ENCODE peak calls at places on chromosomes 3 and 15, in nine cellular contexts. U is A549, T is prostate gland, S is ovary, C is transverse colon, V is IMR-90, Q is gastrocnemius medialis, D is heart left ventricle, B is endothelial cell of umbilical vein. K is an unnamed sample.

GRCh38 chr3:23685484-23686258 is 120.1 kb upstream of the UBE2E1 start:
- DNase-seq in U (peak), T (peak), S (peak), C (peak), V (peak), Q (peak), D (no peak), B (peak), K (peak)

GRCh38 chr3:142975316-142975995 is 12.0 kb upstream of the PAQR9 start:
- DNase-seq in U (peak), T (no peak), S (no peak), C (no peak), V (no peak), Q (no peak), D (no peak), B (no peak), K (no peak)

GRCh38 chr3:37257581-37257980 is 83.2 kb upstream of the LRRFIP2 start:
- DNase-seq in U (no peak), T (no peak), S (no peak), C (no peak), V (no peak), Q (no peak), D (no peak), B (peak), K (no peak)

GRCh38 chr3:116140100-116140689 is 305.1 kb downstream of the LSAMP start:
- DNase-seq in U (peak), T (no peak), S (no peak), C (no peak), V (peak), Q (no peak), D (no peak), B (peak), K (no peak)

GRCh38 chr15:66387176-66388056 is 704 bp downstream of the MAP2K1 start:
- DNase-seq in U (peak), T (peak), S (peak), C (peak), V (peak), Q (peak), D (peak), B (peak), K (peak)

GRCh38 chr3:73827658-73828313 is 203.0 kb upstream of the PDZRN3 start:
- DNase-seq in U (no peak), T (no peak), S (no peak), C (peak), V (peak), Q (no peak), D (no peak), B (no peak), K (no peak)

GRCh38 chr3:107855710-107856109 is 235.1 kb downstream of the CD47 start:
- DNase-seq in U (peak), T (no peak), S (no peak), C (no peak), V (peak), Q (no peak), D (no peak), B (peak), K (no peak)

GRCh38 chr15:56890038-56890437 is 28.4 kb upstream of the TCF12 start:
- DNase-seq in U (no peak), T (no peak), S (no peak), C (no peak), V (no peak), Q (no peak), D (no peak), B (no peak), K (no peak)

GRCh38 chr3:14203521-14204079 is 25.0 kb downstream of the LSM3 start:
- DNase-seq in U (peak), T (peak), S (peak), C (peak), V (peak), Q (peak), D (no peak), B (peak), K (no peak)

GRCh38 chr3:152315623-152316022 is 46.9 kb downstream of the MBNL1 start:
- DNase-seq in U (no peak), T (no peak), S (no peak), C (no peak), V (no peak), Q (no peak), D (no peak), B (peak), K (no peak)

GRCh38 chr15:82371649-82372048 is 22.4 kb upstream of the GOLGA6L10 start:
- DNase-seq in U (no peak), T (no peak), S (no peak), C (no peak), V (no peak), Q (no peak), D (no peak), B (no peak), K (no peak)

GRCh38 chr15:59178151-59178705 is 28.4 kb upstream of the LDHAL6B start:
- DNase-seq in U (no peak), T (no peak), S (no peak), C (no peak), V (no peak), Q (peak), D (no peak), B (no peak), K (peak)

GRCh38 chr3:153785901-153786300 is 335.3 kb upstream of the ARHGEF26 start:
- DNase-seq in U (peak), T (no peak), S (no peak), C (no peak), V (no peak), Q (no peak), D (no peak), B (no peak), K (no peak)

GRCh38 chr3:156151824-156152428 is 31.5 kb downstream of the KCNAB1 start:
- DNase-seq in U (peak), T (peak), S (peak), C (peak), V (peak), Q (peak), D (peak), B (peak), K (peak)

GRCh38 chr15:68275165-68275746 is 2.3 kb upstream of the FEM1B start:
- DNase-seq in U (peak), T (peak), S (no peak), C (no peak), V (peak), Q (peak), D (no peak), B (no peak), K (no peak)

GRCh38 chr3:145639880-145640279 is 521.1 kb downstream of the PLOD2 start:
- DNase-seq in U (no peak), T (no peak), S (no peak), C (no peak), V (no peak), Q (no peak), D (no peak), B (no peak), K (no peak)

GRCh38 chr3:61560452-61561373 is 658 bp upstream of the PTPRG start:
- DNase-seq in U (peak), T (peak), S (peak), C (peak), V (peak), Q (peak), D (peak), B (peak), K (peak)

GRCh38 chr3:31962801-31963205 is 18.3 kb downstream of the OSBPL10 start:
- DNase-seq in U (peak), T (no peak), S (no peak), C (no peak), V (peak), Q (no peak), D (no peak), B (peak), K (no peak)

GRCh38 chr3:79406175-79406574 is 361.6 kb downstream of the ROBO1 start:
- DNase-seq in U (no peak), T (no peak), S (no peak), C (no peak), V (no peak), Q (no peak), D (no peak), B (no peak), K (no peak)

GRCh38 chr15:42577514-42578031 is 2.2 kb downstream of the STARD9 start:
- DNase-seq in U (no peak), T (no peak), S (no peak), C (no peak), V (peak), Q (no peak), D (no peak), B (no peak), K (no peak)

GRCh38 chr15:98518823-98519561 is 129.3 kb upstream of the IGF1R start:
- DNase-seq in U (peak), T (peak), S (no peak), C (peak), V (peak), Q (no peak), D (no peak), B (peak), K (no peak)

GRCh38 chr3:64133991-64134390 is 91.3 kb downstream of the PRICKLE2 start:
- DNase-seq in U (no peak), T (no peak), S (no peak), C (no peak), V (no peak), Q (no peak), D (no peak), B (no peak), K (no peak)
- TF ChIP-seq POLR2A in U (no peak), T (no peak), S (no peak), C (no peak), V (no peak), Q (no peak), D (no peak), B (no peak), K (no peak)

DNA sequence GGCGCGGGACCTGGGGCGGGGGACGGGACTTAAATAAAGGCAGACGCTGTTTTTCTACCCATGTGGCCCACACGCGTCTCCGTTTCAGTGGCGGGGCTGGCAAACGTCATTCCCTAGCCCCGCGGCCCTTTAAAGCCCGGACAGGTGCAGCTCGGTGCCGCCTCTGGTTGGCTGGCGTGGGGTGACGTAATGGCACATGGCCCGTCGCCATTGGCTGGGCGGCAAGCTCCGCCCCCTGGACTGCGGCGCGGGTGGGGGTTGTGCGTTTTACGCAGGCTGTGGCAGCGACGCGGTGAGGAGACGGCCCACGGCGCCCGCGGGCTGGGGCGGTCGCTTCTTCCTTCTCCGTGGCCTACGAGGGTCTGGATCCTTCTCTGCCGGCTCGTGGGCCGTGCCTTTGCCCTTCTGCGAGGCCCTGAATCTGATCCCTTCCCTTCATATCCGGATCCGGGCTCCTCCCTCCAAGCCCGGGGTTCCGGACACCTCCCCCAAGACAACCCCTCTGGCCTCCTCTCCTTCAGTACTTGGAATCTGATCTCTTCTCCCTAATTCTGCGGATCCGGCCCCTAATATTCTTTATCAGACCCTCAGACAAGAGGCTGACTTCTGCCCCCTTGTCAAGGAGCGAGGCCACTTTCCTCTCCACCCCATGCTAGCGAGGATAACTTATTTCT is at the start of gene CRELD1:
- DNase-seq in U (peak), T (peak), S (peak), C (peak), V (peak), Q (peak), D (peak), B (peak), K (peak)
- TF ChIP-seq CTCF in U (no peak), T (no peak), S (no peak), C (no peak), V (no peak), Q (no peak), D (no peak), B (no peak), K (no peak)

DNA sequence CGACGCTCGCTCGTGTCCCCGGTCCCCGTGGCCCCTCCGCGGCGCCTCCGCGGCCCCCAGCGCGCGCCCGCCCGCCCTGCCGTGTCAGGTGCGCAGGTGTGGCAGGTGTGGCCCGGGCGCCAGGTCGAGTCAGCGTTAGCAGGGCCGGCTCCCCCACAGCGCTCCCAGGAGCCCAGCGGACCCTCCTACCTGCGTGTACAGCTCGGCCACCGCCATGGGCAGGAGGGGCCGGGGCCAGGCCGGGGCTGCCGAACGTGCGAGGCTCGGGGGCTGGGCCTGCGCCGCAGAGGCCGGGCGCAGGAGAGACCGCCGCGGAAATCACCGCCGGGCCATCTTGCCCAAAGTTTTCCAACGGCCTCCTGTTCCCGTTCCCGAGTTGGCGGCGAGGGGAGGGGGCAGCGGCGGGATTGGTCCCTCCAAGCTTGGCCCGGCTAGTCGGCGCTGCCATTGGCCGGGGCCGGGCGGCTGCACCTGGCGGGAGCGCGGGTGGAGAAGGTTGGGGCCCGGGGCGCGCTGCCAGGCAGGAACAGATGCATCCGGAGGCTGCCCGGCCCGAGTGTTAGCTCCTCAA is at the start of gene MYO5C:
- DNase-seq in U (peak), T (peak), S (peak), C (peak), V (no peak), Q (peak), D (peak), B (peak), K (peak)
- TF ChIP-seq POLR2A in U (no peak), T (peak), S (no peak), C (peak), V (no peak), Q (peak), D (no peak), B (no peak), K (no peak)

DNA sequence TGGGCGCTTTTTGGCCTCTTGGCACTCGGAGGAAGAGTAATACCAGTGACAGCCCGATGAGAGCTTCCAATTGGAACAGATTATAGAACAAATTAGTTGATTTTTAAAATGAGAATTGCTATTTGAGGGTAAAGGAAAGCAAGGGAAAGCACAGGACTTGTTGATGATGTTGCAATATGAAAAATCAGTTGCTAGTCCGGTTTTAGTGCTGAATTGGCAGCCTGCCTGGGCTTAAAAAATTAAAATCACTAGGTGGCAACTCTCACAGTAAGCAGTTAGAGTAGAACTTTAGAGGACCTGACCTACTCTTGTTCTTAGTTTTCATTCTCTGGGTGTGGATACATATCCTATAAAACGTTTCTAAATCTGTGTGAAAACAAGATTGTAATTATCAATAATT is 2.1 kb upstream of the SCAANT1 start:
- DNase-seq in U (no peak), T (peak), S (no peak), C (peak), V (peak), Q (no peak), D (no peak), B (peak), K (no peak)
- TF ChIP-seq CTCF in U (no peak), T (peak), S (no peak), C (no peak), V (no peak), Q (no peak), D (no peak), B (no peak), K (no peak)

GRCh38 chr3:46615050-46615449 is 2.7 kb downstream of the FAM240A start:
- DNase-seq in U (no peak), T (no peak), S (no peak), C (no peak), V (no peak), Q (no peak), D (no peak), B (no peak), K (no peak)
- TF ChIP-seq POLR2A in U (no peak), T (no peak), S (no peak), C (no peak), V (no peak), Q (no peak), D (no peak), B (no peak), K (no peak)

GRCh38 chr3:96086018-96086417 is 728.4 kb upstream of the EPHA6 start:
- DNase-seq in U (no peak), T (no peak), S (no peak), C (no peak), V (no peak), Q (no peak), D (no peak), B (no peak), K (no peak)

DNA sequence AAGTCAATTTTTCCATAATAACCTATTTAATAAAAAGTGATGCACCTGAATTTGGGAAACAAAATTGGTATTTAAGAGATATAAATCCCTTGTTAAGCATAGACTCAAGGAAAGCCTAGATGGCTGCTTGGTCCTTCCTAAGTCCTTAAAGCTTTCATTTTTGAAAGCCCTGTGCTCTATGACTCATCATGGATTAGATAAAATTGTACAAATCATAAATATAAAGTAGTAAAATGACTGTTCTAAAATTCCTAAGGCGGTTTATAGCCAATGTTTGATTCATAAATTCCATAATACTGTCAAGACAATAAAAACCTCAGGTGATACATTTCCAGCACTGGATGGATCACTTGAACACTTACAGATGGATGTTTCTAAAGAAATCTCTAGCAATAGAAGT is 730.8 kb upstream of the EPHA6 start:
- DNase-seq in U (no peak), T (no peak), S (no peak), C (no peak), V (no peak), Q (no peak), D (no peak), B (no peak), K (no peak)
- TF ChIP-seq CTCF in U (no peak), T (no peak), S (no peak), C (no peak), V (no peak), Q (no peak), D (no peak), B (no peak), K (no peak)

DNA sequence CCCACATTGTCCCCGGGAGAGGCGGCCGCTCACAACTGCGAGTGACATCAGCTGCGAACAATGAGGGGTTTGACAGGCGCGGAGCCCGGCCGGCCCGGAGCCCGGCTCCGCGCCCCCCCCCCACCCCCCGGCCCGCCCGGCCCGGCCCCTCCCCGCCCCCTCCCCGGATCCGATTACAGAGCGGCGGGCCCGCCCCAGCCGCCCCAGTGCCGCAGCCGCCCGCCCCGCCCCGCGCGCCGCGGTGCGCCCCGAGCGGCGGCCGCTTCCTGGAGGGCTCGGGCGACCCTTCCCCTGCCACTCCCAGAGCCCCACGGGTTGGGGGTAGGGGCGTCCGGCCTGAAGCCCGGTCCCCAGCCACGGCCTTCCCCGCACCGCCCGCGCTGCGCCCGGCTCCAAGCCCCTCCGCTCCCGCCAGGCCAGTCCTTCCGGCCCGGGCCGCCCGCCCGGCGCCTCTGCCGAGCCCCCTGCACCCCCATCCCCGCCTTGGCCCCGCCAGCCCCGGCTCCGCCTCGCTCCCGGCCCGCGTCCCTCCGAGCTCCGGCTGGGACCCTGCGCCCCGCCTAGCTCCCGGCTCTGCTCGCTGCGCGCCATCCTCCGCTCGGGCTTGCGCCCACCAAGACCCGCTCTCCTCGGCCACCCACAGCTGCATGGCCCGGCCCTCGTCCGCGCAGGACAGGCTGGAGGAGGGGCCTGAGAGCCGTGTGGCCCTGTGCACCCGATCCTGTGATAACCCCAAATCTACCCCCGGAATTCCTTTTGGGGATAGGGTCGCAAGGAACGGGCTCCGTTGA is at the start of gene PCBP4:
- DNase-seq in U (no peak), T (peak), S (peak), C (peak), V (peak), Q (peak), D (peak), B (peak), K (no peak)
- TF ChIP-seq POLR2A in U (no peak), T (peak), S (peak), C (no peak), V (no peak), Q (peak), D (no peak), B (no peak), K (peak)

GRCh38 chr3:149340310-149340933 is 7.0 kb upstream of the TM4SF18 start:
- DNase-seq in U (peak), T (no peak), S (no peak), C (no peak), V (peak), Q (no peak), D (no peak), B (peak), K (no peak)

GRCh38 chr3:149339931-149340309 is 6.5 kb upstream of the TM4SF18 start:
- DNase-seq in U (peak), T (peak), S (peak), C (peak), V (peak), Q (peak), D (peak), B (peak), K (peak)

GRCh38 chr3:149342413-149343340 is 9.2 kb upstream of the TM4SF18 start:
- DNase-seq in U (no peak), T (no peak), S (no peak), C (no peak), V (peak), Q (no peak), D (no peak), B (peak), K (no peak)

GRCh38 chr3:149343951-149344350 is 10.5 kb upstream of the TM4SF18 start:
- DNase-seq in U (no peak), T (no peak), S (no peak), C (no peak), V (no peak), Q (no peak), D (no peak), B (no peak), K (no peak)
- TF ChIP-seq CTCF in U (peak), T (no peak), S (no peak), C (no peak), V (no peak), Q (no peak), D (no peak), B (no peak), K (no peak)